ENCODE peak calls at places on chromosomes 6 and 20, in four cellular contexts. T, U, Y and F are unnamed samples.

GRCh38 chr6:17714879-17715860 is 8.4 kb upstream of the NUP153 start:
- DNase-seq in T (no peak), U (no peak), Y (peak), F (no peak)

GRCh38 chr20:25750765-25751696 is 54.4 kb upstream of the ZNF337 start:
- DNase-seq in T (peak), U (peak), Y (peak), F (no peak)

GRCh38 chr6:56040875-56041274 is 165.5 kb upstream of the BMP5 start:
- DNase-seq in T (no peak), U (no peak), Y (no peak), F (no peak)

GRCh38 chr20:52104546-52105044 is 87.0 kb downstream of the ZFP64 start:
- DNase-seq in T (peak), U (no peak), Y (no peak), F (no peak)

GRCh38 chr6:34986845-34987246 is 97.8 kb downstream of the ANKS1A start:
- DNase-seq in T (peak), U (no peak), Y (peak), F (peak)

GRCh38 chr20:17644451-17644850 is 37.6 kb downstream of the RRBP1 start:
- DNase-seq in T (no peak), U (no peak), Y (no peak), F (no peak)

GRCh38 chr20:63908008-63908682 is 13.2 kb downstream of the DNAJC5 start:
- DNase-seq in T (no peak), U (no peak), Y (no peak), F (no peak)

GRCh38 chr6:33739611-33740010 is 7.1 kb downstream of the IP6K3 start:
- DNase-seq in T (no peak), U (no peak), Y (no peak), F (no peak)

GRCh38 chr6:12203001-12203400 is 87.2 kb upstream of the EDN1 start:
- DNase-seq in T (no peak), U (no peak), Y (no peak), F (no peak)